ENCODE peak calls at places on chromosomes 3 and 15, in six cellular contexts. One of them, this sample, is unnamed.
A peak's percentile ranks its signal among the peaks of the same experiment; 100 is the strongest.

GRCh38 chr15:68471552-68471951 is 39.6 kb upstream of the ITGA11 start:
- DNase-seq in H1: no peak
- DNase-seq in HepG2: no peak
- DNase-seq in K562: no peak
- DNase-seq in GM12878: no peak
- DNase-seq in GM12892: no peak
- DNase-seq in this sample: no peak

GRCh38 chr15:99495430-99496301 is 70.1 kb upstream of the MEF2A start:
- DNase-seq in H1: no peak
- DNase-seq in HepG2: peak; percentile 63
- DNase-seq in K562: no peak
- DNase-seq in GM12878: no peak
- DNase-seq in GM12892: no peak
- DNase-seq in this sample: no peak

GRCh38 chr3:46538803-46539442 is 27.2 kb downstream of the LRRC2 start:
- DNase-seq in H1: no peak
- DNase-seq in HepG2: no peak
- DNase-seq in K562: no peak
- DNase-seq in GM12878: peak; percentile 97
- DNase-seq in GM12892: peak; percentile 46
- DNase-seq in this sample: peak; percentile 31

GRCh38 chr15:68349173-68349572 is 71.6 kb downstream of the FEM1B start:
- DNase-seq in H1: no peak
- DNase-seq in HepG2: no peak
- DNase-seq in K562: no peak
- DNase-seq in GM12878: no peak
- DNase-seq in GM12892: no peak
- DNase-seq in this sample: no peak

GRCh38 chr3:144840866-144841265 is 869.2 kb downstream of the DIPK2A start:
- DNase-seq in H1: no peak
- DNase-seq in HepG2: no peak
- DNase-seq in K562: no peak
- DNase-seq in GM12878: no peak
- DNase-seq in GM12892: no peak
- DNase-seq in this sample: no peak

GRCh38 chr3:182713743-182714517 is 79.4 kb upstream of the ATP11B start:
- DNase-seq in H1: no peak
- DNase-seq in HepG2: peak; percentile 58
- DNase-seq in K562: no peak
- DNase-seq in GM12878: peak; percentile 49
- DNase-seq in GM12892: no peak
- DNase-seq in this sample: no peak

GRCh38 chr15:96764946-96765345 is 434.4 kb downstream of the NR2F2 start:
- DNase-seq in H1: no peak
- DNase-seq in HepG2: no peak
- DNase-seq in K562: no peak
- DNase-seq in GM12878: no peak
- DNase-seq in GM12892: no peak
- DNase-seq in this sample: no peak

GRCh38 chr3:152574461-152575079 is 260.4 kb upstream of the P2RY1 start:
- DNase-seq in H1: no peak
- DNase-seq in HepG2: peak; percentile 26
- DNase-seq in K562: peak; percentile 23
- DNase-seq in GM12878: peak; percentile 26
- DNase-seq in GM12892: no peak
- DNase-seq in this sample: no peak

GRCh38 chr3:150373234-150373633 is 34.9 kb upstream of the TSC22D2 start:
- DNase-seq in H1: no peak
- DNase-seq in HepG2: no peak
- DNase-seq in K562: no peak
- DNase-seq in GM12878: no peak
- DNase-seq in GM12892: no peak
- DNase-seq in this sample: no peak

GRCh38 chr15:63668601-63669000 is 71.4 kb downstream of the FBXL22 start:
- DNase-seq in H1: no peak
- DNase-seq in HepG2: no peak
- DNase-seq in K562: no peak
- DNase-seq in GM12878: no peak
- DNase-seq in GM12892: no peak
- DNase-seq in this sample: no peak

DNA sequence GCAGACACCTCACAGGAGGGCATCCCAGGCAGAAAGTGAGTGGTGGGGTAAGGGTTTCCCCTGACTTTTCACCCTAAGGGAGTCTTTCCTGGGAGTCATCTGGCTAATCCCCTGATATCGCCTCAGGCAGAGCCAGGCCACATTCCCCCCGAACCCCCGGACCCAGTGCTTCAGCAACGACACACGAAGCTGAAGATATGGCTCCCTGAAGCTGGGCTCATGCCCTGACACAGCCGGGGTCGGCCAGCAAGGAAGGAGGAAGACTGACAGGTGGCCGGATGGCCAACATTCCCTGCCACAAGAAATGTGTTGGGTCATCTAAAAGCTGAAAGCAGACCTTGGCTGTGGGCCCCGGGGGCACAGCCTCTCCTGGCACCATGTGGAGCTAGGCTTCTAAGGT is 14.4 kb downstream of the CHST13 start:
- DNase-seq in H1: peak; percentile 40
- DNase-seq in HepG2: no peak
- DNase-seq in K562: no peak
- DNase-seq in GM12878: no peak
- DNase-seq in GM12892: no peak
- DNase-seq in this sample: no peak
- TF ChIP-seq TAF1 in H1: no peak
- TF ChIP-seq TAF1 in HepG2: no peak
- TF ChIP-seq TAF1 in K562: no peak
- TF ChIP-seq TAF1 in GM12878: no peak
- TF ChIP-seq TAF1 in GM12892: no peak
- TF ChIP-seq TAF1 in this sample: no peak

DNA sequence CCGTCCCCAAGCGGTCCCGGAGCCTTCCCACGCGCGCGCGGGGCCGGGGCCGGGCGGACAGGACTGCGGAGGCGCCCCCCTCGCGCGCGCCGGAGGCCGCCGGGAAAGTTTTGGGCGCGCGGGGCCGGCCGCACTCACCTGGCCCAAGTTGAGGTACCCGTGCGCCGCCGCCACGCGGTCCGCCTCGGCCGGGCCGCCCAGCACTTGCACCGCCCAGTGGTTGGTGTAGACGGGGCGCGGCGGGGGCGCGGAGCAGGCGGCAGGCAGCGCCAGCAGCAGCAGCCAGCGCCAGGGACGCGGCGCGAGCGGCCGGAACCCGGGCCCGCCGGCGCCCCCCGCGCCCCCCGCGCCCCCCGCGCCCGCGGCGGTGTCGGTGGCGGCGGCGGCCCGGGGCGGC is 273 bp downstream of the PCSK6 start:
- DNase-seq in H1: peak; percentile 59
- DNase-seq in HepG2: no peak
- DNase-seq in K562: peak; percentile 71
- DNase-seq in GM12878: no peak
- DNase-seq in GM12892: no peak
- DNase-seq in this sample: peak; percentile 59
- TF ChIP-seq POLR2A in H1: no peak
- TF ChIP-seq POLR2A in HepG2: no peak
- TF ChIP-seq POLR2A in K562: no peak
- TF ChIP-seq POLR2A in GM12878: no peak
- TF ChIP-seq POLR2A in GM12892: no peak
- TF ChIP-seq POLR2A in this sample: no peak

GRCh38 chr3:134795776-134796312 is 784 bp downstream of the EPHB1 start:
- DNase-seq in H1: peak; percentile 81
- DNase-seq in HepG2: no peak
- DNase-seq in K562: no peak
- DNase-seq in GM12878: no peak
- DNase-seq in GM12892: no peak
- DNase-seq in this sample: peak; percentile 31
- TF ChIP-seq TAF1 in H1: no peak
- TF ChIP-seq TAF1 in HepG2: no peak
- TF ChIP-seq TAF1 in K562: no peak
- TF ChIP-seq TAF1 in GM12878: no peak
- TF ChIP-seq TAF1 in GM12892: no peak
- TF ChIP-seq TAF1 in this sample: no peak

DNA sequence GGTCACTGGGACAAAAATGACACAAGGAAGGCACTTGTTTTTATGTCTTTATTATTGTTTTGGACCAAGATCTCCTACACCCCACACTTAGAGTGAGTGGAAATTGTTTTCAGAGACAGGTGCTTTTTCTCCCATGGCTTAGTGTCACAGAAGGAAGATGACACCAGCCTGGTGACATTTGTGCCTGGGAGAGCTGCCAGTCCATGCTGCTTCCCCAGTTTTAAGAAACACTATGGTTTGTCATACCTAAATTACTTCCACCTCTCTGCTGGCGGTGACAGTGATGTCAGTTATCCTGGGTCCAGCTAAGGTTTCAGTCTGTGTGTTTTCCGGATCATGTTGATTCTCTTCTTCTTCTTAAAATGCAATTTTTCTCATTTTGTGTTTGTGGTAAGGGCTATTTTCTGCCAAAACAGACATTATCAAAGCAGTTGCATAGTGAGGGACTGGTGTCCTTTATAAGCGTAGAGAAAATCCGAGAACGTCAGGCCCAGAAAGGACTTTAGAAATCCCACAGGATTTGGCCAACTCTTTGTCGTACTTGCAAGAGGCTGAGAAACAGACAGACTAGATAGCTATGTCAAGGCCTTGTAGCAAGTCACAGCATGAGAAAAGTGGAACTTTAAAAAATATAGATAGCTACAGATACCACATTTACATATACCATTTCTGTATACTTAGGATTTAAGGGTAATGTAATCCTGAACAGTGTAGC is 149.5 kb downstream of the TP63 start:
- DNase-seq in H1: no peak
- DNase-seq in HepG2: no peak
- DNase-seq in K562: no peak
- DNase-seq in GM12878: no peak
- DNase-seq in GM12892: no peak
- DNase-seq in this sample: no peak
- TF ChIP-seq POLR2A in H1: no peak
- TF ChIP-seq POLR2A in HepG2: no peak
- TF ChIP-seq POLR2A in K562: no peak
- TF ChIP-seq POLR2A in GM12878: no peak
- TF ChIP-seq POLR2A in GM12892: no peak
- TF ChIP-seq POLR2A in this sample: no peak

GRCh38 chr3:122024800-122025199 is 2.8 kb upstream of the ILDR1 start:
- DNase-seq in H1: no peak
- DNase-seq in HepG2: no peak
- DNase-seq in K562: no peak
- DNase-seq in GM12878: no peak
- DNase-seq in GM12892: no peak
- DNase-seq in this sample: no peak
- TF ChIP-seq TAF1 in H1: no peak
- TF ChIP-seq TAF1 in HepG2: no peak
- TF ChIP-seq TAF1 in K562: no peak
- TF ChIP-seq TAF1 in GM12878: no peak
- TF ChIP-seq TAF1 in GM12892: no peak
- TF ChIP-seq TAF1 in this sample: no peak

This sample was measured in GM12891.